ENCODE peak calls at places on chromosomes 7 and 10, in four cellular contexts. V is epithelial cell of prostate, N is NCI-H146, D is AG08395. O is an unnamed sample.

GRCh38 chr7:130063036-130063435 is 7.3 kb upstream of the KLHDC10 start:
- DNase-seq in V (no peak), N (peak), D (no peak), O (peak)

GRCh38 chr7:54897891-54898290 is 120.9 kb upstream of the EGFR start:
- DNase-seq in V (no peak), N (no peak), D (no peak), O (no peak)

GRCh38 chr10:72513910-72514309 is 112.0 kb downstream of the MICU1 start:
- DNase-seq in V (no peak), N (no peak), D (no peak), O (no peak)

GRCh38 chr7:100875356-100875751 is 451 bp downstream of the SRRT start:
- DNase-seq in V (no peak), N (peak), D (peak), O (peak)

GRCh38 chr10:94210465-94211186 is 152.1 kb downstream of the NOC3L start:
- DNase-seq in V (no peak), N (no peak), D (no peak), O (peak)

GRCh38 chr7:47819054-47819920 is 129.0 kb downstream of the PKD1L1 start:
- DNase-seq in V (no peak), N (peak), D (peak), O (peak)

GRCh38 chr7:31443457-31443856 is 70.4 kb upstream of the ITPRID1 start:
- DNase-seq in V (no peak), N (peak), D (peak), O (peak)

GRCh38 chr7:155680864-155681263 is 36.4 kb downstream of the RBM33 start:
- DNase-seq in V (no peak), N (no peak), D (no peak), O (no peak)

GRCh38 chr7:80018941-80019808 is 115.5 kb upstream of the GNAI1 start:
- DNase-seq in V (no peak), N (peak), D (peak), O (peak)

GRCh38 chr7:111560773-111561658 is 1.3 kb downstream of the IMMP2L start:
- DNase-seq in V (no peak), N (no peak), D (peak), O (peak)

GRCh38 chr7:130419652-130420051 is 21.2 kb downstream of the CEP41 start:
- DNase-seq in V (peak), N (no peak), D (no peak), O (no peak)

GRCh38 chr7:7169296-7169695 is 13.0 kb upstream of the C1GALT1 start:
- DNase-seq in V (no peak), N (no peak), D (no peak), O (no peak)

GRCh38 chr10:96670786-96671185 is 49.5 kb downstream of the PIK3AP1 start:
- DNase-seq in V (no peak), N (peak), D (no peak), O (no peak)

GRCh38 chr7:122268101-122268500 is 36.4 kb downstream of the FEZF1 start:
- DNase-seq in V (no peak), N (no peak), D (no peak), O (no peak)

GRCh38 chr7:55148571-55148970 is 129.8 kb downstream of the EGFR start:
- DNase-seq in V (no peak), N (no peak), D (no peak), O (no peak)

GRCh38 chr7:118129037-118129436 is 54.9 kb upstream of the LSM8 start:
- DNase-seq in V (no peak), N (no peak), D (no peak), O (no peak)

GRCh38 chr7:136868496-136869005 is at the start of gene CHRM2:
- DNase-seq in V (no peak), N (no peak), D (peak), O (peak)

GRCh38 chr10:3471927-3472704 is 299.5 kb upstream of the PITRM1 start:
- DNase-seq in V (peak), N (no peak), D (peak), O (peak)

GRCh38 chr7:96173777-96174176 is 148.1 kb downstream of the SLC25A13 start:
- DNase-seq in V (no peak), N (no peak), D (no peak), O (no peak)

GRCh38 chr10:130023454-130024230 is 59.6 kb upstream of the EBF3 start:
- DNase-seq in V (no peak), N (no peak), D (no peak), O (peak)

GRCh38 chr10:47062801-47063200 is 151.6 kb downstream of the PTPN20 start:
- DNase-seq in V (no peak), N (no peak), D (no peak), O (no peak)

GRCh38 chr7:42091461-42092229 is 145.4 kb downstream of the GLI3 start:
- DNase-seq in V (no peak), N (no peak), D (no peak), O (no peak)

GRCh38 chr10:14282271-14282670 is 48.5 kb downstream of the FRMD4A start:
- DNase-seq in V (peak), N (no peak), D (no peak), O (peak)

GRCh38 chr7:23242321-23242720 is 4.3 kb upstream of the GPNMB start:
- DNase-seq in V (peak), N (no peak), D (no peak), O (no peak)

GRCh38 chr7:128404826-128405344 is 4.9 kb downstream of the IMPDH1 start:
- DNase-seq in V (no peak), N (no peak), D (peak), O (peak)

GRCh38 chr10:31059323-31059722 is 27.7 kb upstream of the ZNF438 start:
- DNase-seq in V (no peak), N (no peak), D (no peak), O (no peak)

GRCh38 chr10:34702093-34702952 is 112.8 kb downstream of the PARD3 start:
- DNase-seq in V (no peak), N (no peak), D (no peak), O (no peak)